ENCODE peak calls at places on chromosomes 11 and 22, in ten cellular contexts. One of them, this sample, is unnamed.

GRCh38 chr11:120186799-120187591 is 23.8 kb upstream of the OAF start:
- DNase-seq in T-helper 2 cell: no peak
- DNase-seq in left cardiac atrium: no peak
- DNase-seq in cardiac fibroblast: no peak
- DNase-seq in GM12865: peak; percentile 59
- DNase-seq in KG1: no peak
- DNase-seq in fibroblast of the aortic adventitia: no peak
- DNase-seq in NCI-H510A: no peak
- DNase-seq in activated naive CD8-positive, alpha-beta T cell treated with anti-CD3 and anti-CD28 coated beads, Interleukin-2, amount 50 U/mL, for 16 hours: no peak
- DNase-seq in EL: no peak
- DNase-seq in this sample: no peak

GRCh38 chr22:37510046-37510445 is 9.2 kb downstream of the CARD10 start:
- DNase-seq in EL: no peak
- DNase-seq in cardiac fibroblast: no peak
- DNase-seq in left cardiac atrium: peak; percentile 14
- DNase-seq in activated naive CD8-positive, alpha-beta T cell treated with anti-CD3 and anti-CD28 coated beads, Interleukin-2, amount 50 U/mL, for 16 hours: no peak
- DNase-seq in KG1: no peak
- DNase-seq in GM12865: no peak
- DNase-seq in NCI-H510A: no peak
- DNase-seq in T-helper 2 cell: no peak
- DNase-seq in fibroblast of the aortic adventitia: no peak
- DNase-seq in this sample: no peak

GRCh38 chr11:116376547-116376946 is 396.2 kb downstream of the BUD13 start:
- DNase-seq in activated naive CD8-positive, alpha-beta T cell treated with anti-CD3 and anti-CD28 coated beads, Interleukin-2, amount 50 U/mL, for 16 hours: no peak
- DNase-seq in left cardiac atrium: no peak
- DNase-seq in GM12865: no peak
- DNase-seq in NCI-H510A: peak; percentile 29
- DNase-seq in EL: no peak
- DNase-seq in KG1: no peak
- DNase-seq in T-helper 2 cell: no peak
- DNase-seq in cardiac fibroblast: no peak
- DNase-seq in fibroblast of the aortic adventitia: no peak
- DNase-seq in this sample: no peak

GRCh38 chr11:32722255-32722654 is 72.2 kb downstream of the CCDC73 start:
- DNase-seq in left cardiac atrium: no peak
- DNase-seq in EL: no peak
- DNase-seq in cardiac fibroblast: no peak
- DNase-seq in KG1: no peak
- DNase-seq in T-helper 2 cell: no peak
- DNase-seq in GM12865: no peak
- DNase-seq in activated naive CD8-positive, alpha-beta T cell treated with anti-CD3 and anti-CD28 coated beads, Interleukin-2, amount 50 U/mL, for 16 hours: no peak
- DNase-seq in NCI-H510A: no peak
- DNase-seq in fibroblast of the aortic adventitia: no peak
- DNase-seq in this sample: no peak

GRCh38 chr11:117949062-117949461 is 19.9 kb upstream of the TMPRSS13 start:
- DNase-seq in EL: no peak
- DNase-seq in NCI-H510A: no peak
- DNase-seq in fibroblast of the aortic adventitia: no peak
- DNase-seq in cardiac fibroblast: no peak
- DNase-seq in GM12865: no peak
- DNase-seq in T-helper 2 cell: no peak
- DNase-seq in KG1: no peak
- DNase-seq in left cardiac atrium: no peak
- DNase-seq in activated naive CD8-positive, alpha-beta T cell treated with anti-CD3 and anti-CD28 coated beads, Interleukin-2, amount 50 U/mL, for 16 hours: no peak
- DNase-seq in this sample: no peak

GRCh38 chr22:37569009-37569920 is 9.0 kb downstream of the CDC42EP1 start:
- DNase-seq in GM12865: no peak
- DNase-seq in fibroblast of the aortic adventitia: no peak
- DNase-seq in cardiac fibroblast: no peak
- DNase-seq in T-helper 2 cell: no peak
- DNase-seq in EL: no peak
- DNase-seq in activated naive CD8-positive, alpha-beta T cell treated with anti-CD3 and anti-CD28 coated beads, Interleukin-2, amount 50 U/mL, for 16 hours: no peak
- DNase-seq in NCI-H510A: no peak
- DNase-seq in left cardiac atrium: no peak
- DNase-seq in KG1: no peak
- DNase-seq in this sample: peak; percentile 65

GRCh38 chr11:119363081-119363861 is 16.8 kb upstream of the MFRP start:
- DNase-seq in left cardiac atrium: peak; percentile 33
- DNase-seq in KG1: no peak
- DNase-seq in activated naive CD8-positive, alpha-beta T cell treated with anti-CD3 and anti-CD28 coated beads, Interleukin-2, amount 50 U/mL, for 16 hours: no peak
- DNase-seq in fibroblast of the aortic adventitia: no peak
- DNase-seq in GM12865: no peak
- DNase-seq in T-helper 2 cell: no peak
- DNase-seq in NCI-H510A: no peak
- DNase-seq in cardiac fibroblast: no peak
- DNase-seq in EL: no peak
- DNase-seq in this sample: peak; percentile 57

GRCh38 chr11:66823700-66824099 is 19.5 kb upstream of the RCE1 start:
- DNase-seq in NCI-H510A: no peak
- DNase-seq in left cardiac atrium: no peak
- DNase-seq in fibroblast of the aortic adventitia: no peak
- DNase-seq in GM12865: no peak
- DNase-seq in cardiac fibroblast: no peak
- DNase-seq in EL: no peak
- DNase-seq in T-helper 2 cell: no peak
- DNase-seq in KG1: no peak
- DNase-seq in activated naive CD8-positive, alpha-beta T cell treated with anti-CD3 and anti-CD28 coated beads, Interleukin-2, amount 50 U/mL, for 16 hours: no peak
- DNase-seq in this sample: no peak

GRCh38 chr11:77467993-77468392 is 5.9 kb downstream of the PAK1 start:
- DNase-seq in NCI-H510A: no peak
- DNase-seq in activated naive CD8-positive, alpha-beta T cell treated with anti-CD3 and anti-CD28 coated beads, Interleukin-2, amount 50 U/mL, for 16 hours: no peak
- DNase-seq in GM12865: no peak
- DNase-seq in T-helper 2 cell: no peak
- DNase-seq in KG1: no peak
- DNase-seq in EL: no peak
- DNase-seq in fibroblast of the aortic adventitia: peak; percentile 19
- DNase-seq in left cardiac atrium: no peak
- DNase-seq in cardiac fibroblast: peak; percentile 18
- DNase-seq in this sample: no peak

GRCh38 chr22:17724241-17724640 is 50.0 kb downstream of the BID start:
- DNase-seq in KG1: no peak
- DNase-seq in fibroblast of the aortic adventitia: no peak
- DNase-seq in NCI-H510A: no peak
- DNase-seq in EL: no peak
- DNase-seq in GM12865: no peak
- DNase-seq in cardiac fibroblast: no peak
- DNase-seq in left cardiac atrium: no peak
- DNase-seq in T-helper 2 cell: no peak
- DNase-seq in activated naive CD8-positive, alpha-beta T cell treated with anti-CD3 and anti-CD28 coated beads, Interleukin-2, amount 50 U/mL, for 16 hours: no peak
- DNase-seq in this sample: no peak

GRCh38 chr22:46626356-46626755 is 6.2 kb downstream of the GRAMD4 start:
- DNase-seq in activated naive CD8-positive, alpha-beta T cell treated with anti-CD3 and anti-CD28 coated beads, Interleukin-2, amount 50 U/mL, for 16 hours: no peak
- DNase-seq in fibroblast of the aortic adventitia: no peak
- DNase-seq in KG1: no peak
- DNase-seq in GM12865: no peak
- DNase-seq in cardiac fibroblast: no peak
- DNase-seq in NCI-H510A: no peak
- DNase-seq in T-helper 2 cell: no peak
- DNase-seq in left cardiac atrium: no peak
- DNase-seq in EL: no peak
- DNase-seq in this sample: no peak

GRCh38 chr11:68950776-68951175 is 30.0 kb downstream of the MRGPRD start:
- DNase-seq in activated naive CD8-positive, alpha-beta T cell treated with anti-CD3 and anti-CD28 coated beads, Interleukin-2, amount 50 U/mL, for 16 hours: no peak
- DNase-seq in T-helper 2 cell: no peak
- DNase-seq in KG1: no peak
- DNase-seq in left cardiac atrium: no peak
- DNase-seq in NCI-H510A: no peak
- DNase-seq in EL: no peak
- DNase-seq in GM12865: no peak
- DNase-seq in fibroblast of the aortic adventitia: no peak
- DNase-seq in cardiac fibroblast: no peak
- DNase-seq in this sample: no peak

GRCh38 chr11:109040303-109040702 is 375.4 kb downstream of the DDX10 start:
- DNase-seq in T-helper 2 cell: no peak
- DNase-seq in GM12865: peak; percentile 19
- DNase-seq in EL: no peak
- DNase-seq in NCI-H510A: no peak
- DNase-seq in activated naive CD8-positive, alpha-beta T cell treated with anti-CD3 and anti-CD28 coated beads, Interleukin-2, amount 50 U/mL, for 16 hours: no peak
- DNase-seq in cardiac fibroblast: no peak
- DNase-seq in KG1: no peak
- DNase-seq in fibroblast of the aortic adventitia: no peak
- DNase-seq in left cardiac atrium: no peak
- DNase-seq in this sample: no peak